ENCODE peak calls at places on chromosome 13, in six cellular contexts. V, P, M, U, R and S are unnamed samples. For H3K27me3, the result is how much of the 10 kb centered on the place peaks cover.

GRCh38 chr13:112469071-112469745 is 93.1 kb downstream of the SPACA7 start:
- DNase-seq in U (no peak), P (no peak), M (no peak), R (no peak), V (no peak), S (no peak)

GRCh38 chr13:111261326-111261725 is 59.1 kb upstream of the TEX29 start:
- DNase-seq in P (no peak), M (no peak), U (no peak), V (no peak), R (no peak), S (no peak)

GRCh38 chr13:108760129-108760528 is 130.7 kb downstream of the MYO16 start:
- DNase-seq in U (no peak), M (no peak), R (no peak), V (no peak), P (no peak), S (no peak)

GRCh38 chr13:44283598-44283997 is 90.0 kb upstream of the SERP2 start:
- DNase-seq in V (no peak), P (no peak), M (no peak), U (no peak), R (no peak), S (no peak)

GRCh38 chr13:55554741-55555140 is 1586.0 kb upstream of the PRR20A start:
- DNase-seq in M (no peak), V (no peak), R (no peak), P (no peak), U (no peak), S (no peak)

GRCh38 chr13:69970521-69970920 is 137.1 kb upstream of the ATXN8OS start:
- DNase-seq in U (no peak), M (no peak), R (no peak), V (no peak), P (peak), S (no peak)

GRCh38 chr13:20495087-20496023 is 30.3 kb downstream of the CRYL1 start:
- DNase-seq in P (peak), M (peak), U (no peak), R (peak), V (peak), S (peak)

GRCh38 chr13:25171517-25172302 is at the start of gene AMER2:
- DNase-seq in R (no peak), U (peak), V (no peak), P (no peak), M (peak), S (no peak)

GRCh38 chr13:44523176-44524017 is 52.7 kb downstream of the TSC22D1 start:
- DNase-seq in R (no peak), P (peak), M (no peak), V (no peak), U (no peak), S (no peak)

GRCh38 chr13:63367522-63368198 is 1952.0 kb upstream of the PCDH20 start:
- DNase-seq in M (no peak), V (no peak), R (no peak), U (no peak), P (no peak), S (no peak)

GRCh38 chr13:61608138-61608537 is 192.5 kb upstream of the PCDH20 start:
- DNase-seq in U (no peak), M (no peak), V (no peak), R (no peak), P (no peak), S (no peak)

GRCh38 chr13:112692104-112692503 is 2.3 kb downstream of the ATP11A start:
- DNase-seq in V (no peak), R (no peak), P (no peak), U (no peak), M (peak), S (no peak)

GRCh38 chr13:65783383-65783782 is 1446.8 kb downstream of the PCDH9 start:
- DNase-seq in P (no peak), M (no peak), V (no peak), U (no peak), R (no peak), S (no peak)

GRCh38 chr13:109254271-109254670 is 532.1 kb downstream of the IRS2 start:
- DNase-seq in M (no peak), V (no peak), R (no peak), U (no peak), P (no peak), S (no peak)

GRCh38 chr13:23513460-23513859 is 56.8 kb upstream of the TNFRSF19 start:
- DNase-seq in U (no peak), V (no peak), R (no peak), M (no peak), P (no peak), S (no peak)

GRCh38 chr13:64917566-64917965 is 2312.6 kb downstream of the PCDH9 start:
- DNase-seq in U (no peak), V (no peak), M (no peak), P (no peak), R (no peak), S (no peak)

GRCh38 chr13:107834268-107834667 is 381.1 kb downstream of the LIG4 start:
- DNase-seq in U (no peak), V (no peak), P (no peak), R (no peak), M (no peak), S (no peak)

GRCh38 chr13:113032291-113032690 is 63.3 kb downstream of the MCF2L start:
- DNase-seq in M (no peak), V (no peak), P (no peak), U (no peak), R (no peak), S (no peak)

GRCh38 chr13:101521371-101521770 is 68.9 kb downstream of the ITGBL1 start:
- DNase-seq in P (no peak), V (no peak), R (no peak), U (no peak), M (no peak), S (no peak)

GRCh38 chr13:79481685-79482052 is 714 bp downstream of the NDFIP2 start:
- DNase-seq in M (no peak), P (no peak), R (peak), U (no peak), V (peak), S (no peak)

GRCh38 chr13:100751826-100752225 is 77.2 kb upstream of the TMTC4 start:
- DNase-seq in U (no peak), R (no peak), P (no peak), V (no peak), M (peak), S (no peak)

GRCh38 chr13:100890645-100891044 is 216.1 kb upstream of the TMTC4 start:
- DNase-seq in U (no peak), V (no peak), P (no peak), M (no peak), R (no peak), S (no peak)

GRCh38 chr13:90402102-90402501 is 945.4 kb upstream of the MIR17HG start:
- DNase-seq in V (no peak), M (no peak), R (no peak), P (no peak), U (no peak), S (no peak)

GRCh38 chr13:60286707-60287106 is 110.3 kb upstream of the TDRD3 start:
- DNase-seq in P (no peak), M (no peak), U (no peak), R (no peak), V (no peak), S (no peak)

GRCh38 chr13:73129023-73129422 is 70.2 kb downstream of the KLF5 start:
- DNase-seq in V (no peak), M (no peak), U (no peak), R (no peak), P (no peak), S (no peak)

GRCh38 chr13:27774651-27775050 is 17.6 kb upstream of the GSX1 start:
- DNase-seq in P (no peak), M (no peak), R (no peak), U (no peak), V (no peak), S (no peak)

GRCh38 chr13:26896986-26897668 is 136.5 kb upstream of the GPR12 start:
- DNase-seq in M (no peak), R (no peak), V (no peak), P (no peak), U (no peak), S (no peak)

GRCh38 chr13:27176772-27177171 is 5.2 kb upstream of the USP12 start:
- DNase-seq in M (no peak), U (no peak), V (no peak), R (no peak), P (no peak), S (no peak)

GRCh38 chr13:33659894-33660293 is 158.1 kb upstream of the RFC3 start:
- DNase-seq in P (no peak), U (no peak), M (no peak), R (no peak), V (no peak), S (no peak)

GRCh38 chr13:73681015-73681414 is 453.2 kb downstream of the KLF12 start:
- DNase-seq in M (no peak), P (no peak), R (no peak), V (no peak), U (no peak), S (no peak)

GRCh38 chr13:111228262-111229144 is 91.9 kb upstream of the TEX29 start:
- DNase-seq in M (no peak), U (no peak), P (peak), R (no peak), V (no peak), S (no peak)

GRCh38 chr13:21212138-21212775 is 35.8 kb downstream of the MRPL57 start:
- DNase-seq in M (no peak), P (no peak), U (no peak), V (no peak), R (no peak), S (no peak)

GRCh38 chr13:79725841-79726240 is 244.9 kb downstream of the NDFIP2 start:
- DNase-seq in V (no peak), M (no peak), R (no peak), U (no peak), P (no peak), S (no peak)

GRCh38 chr13:25966086-25966485 is 85.7 kb downstream of the SHISA2 start:
- DNase-seq in M (no peak), V (no peak), P (peak), R (no peak), U (no peak), S (no peak)

GRCh38 chr13:33075996-33076395 is 59.8 kb downstream of the KL start:
- DNase-seq in U (no peak), V (no peak), M (no peak), R (no peak), P (no peak), S (no peak)

GRCh38 chr13:99237981-99238662 is 20.1 kb downstream of the GPR18 start:
- DNase-seq in V (no peak), M (no peak), P (no peak), R (no peak), U (no peak), S (no peak)

GRCh38 chr13:114055766-114056165 is 76.7 kb downstream of the RASA3 start:
- DNase-seq in M (peak), U (no peak), R (no peak), V (no peak), P (no peak), S (no peak)

GRCh38 chr13:114056205-114057013 is 76.0 kb downstream of the RASA3 start:
- DNase-seq in U (no peak), V (no peak), M (no peak), R (no peak), P (no peak), S (no peak)

GRCh38 chr13:114053026-114053425 is 79.2 kb upstream of the C13orf46 start:
- DNase-seq in U (no peak), R (no peak), P (peak), V (no peak), M (no peak), S (no peak)

GRCh38 chr13:114054269-114054668 is 78.2 kb downstream of the RASA3 start:
- DNase-seq in V (no peak), P (no peak), R (no peak), M (no peak), U (no peak), S (no peak)

GRCh38 chr13:114054830-114055439 is 77.5 kb downstream of the RASA3 start:
- DNase-seq in M (peak), V (no peak), U (no peak), P (no peak), R (no peak), S (no peak)
- H3K27ac ChIP-seq in M (peak), V (no peak), U (no peak), P (no peak), R (no peak), S (no peak)

DNA sequence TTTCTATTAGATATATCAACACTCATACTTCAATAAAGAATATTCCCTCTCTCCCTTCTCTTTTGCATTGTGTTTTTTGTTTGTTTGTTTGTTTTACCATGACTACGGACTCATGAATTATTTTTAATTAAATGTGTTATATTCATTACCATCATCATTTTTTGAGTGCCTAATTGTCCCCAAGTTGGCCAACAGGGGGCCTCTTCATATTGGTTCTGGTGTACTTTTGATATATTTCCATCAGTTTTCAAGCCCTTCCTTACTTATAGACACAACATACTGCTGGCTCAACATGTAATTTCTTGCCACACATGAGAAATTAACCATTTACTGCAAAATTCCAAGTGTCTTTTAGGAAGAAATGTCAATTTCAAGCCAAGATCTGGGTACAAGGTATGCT is 54.5 kb upstream of the GPC6 start:
- DNase-seq in V (no peak), U (no peak), P (no peak), M (no peak), R (no peak), S (no peak)
- TF ChIP-seq CTCF in V (no peak), U (no peak), P (peak), M (no peak), R (no peak), S (no peak)

DNA sequence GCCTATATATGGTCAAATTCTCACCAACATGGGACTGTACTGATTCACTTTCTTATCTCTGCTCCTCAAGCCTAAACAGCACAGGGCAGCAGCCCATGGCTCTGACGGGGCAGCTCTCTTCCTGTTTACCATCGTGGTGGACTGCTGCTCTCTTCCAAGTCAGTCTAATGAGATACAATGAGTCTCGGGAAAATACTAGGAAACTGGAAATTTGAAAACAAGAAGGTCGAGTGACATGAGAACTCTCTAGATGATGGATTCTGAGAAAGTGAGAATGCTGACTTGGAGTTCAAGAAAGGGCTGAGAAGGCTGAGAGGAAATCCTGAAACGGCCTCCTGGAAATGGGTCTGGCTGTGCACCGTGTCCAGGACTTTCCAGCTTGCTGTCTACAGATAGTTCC is 122.8 kb upstream of the ARGLU1 start:
- DNase-seq in P (no peak), U (no peak), R (no peak), V (no peak), M (no peak), S (no peak)
- H3K27me3 ChIP-seq in P (under half), U (under half), R (under half), V (under half), M (under half), S (under half)

DNA sequence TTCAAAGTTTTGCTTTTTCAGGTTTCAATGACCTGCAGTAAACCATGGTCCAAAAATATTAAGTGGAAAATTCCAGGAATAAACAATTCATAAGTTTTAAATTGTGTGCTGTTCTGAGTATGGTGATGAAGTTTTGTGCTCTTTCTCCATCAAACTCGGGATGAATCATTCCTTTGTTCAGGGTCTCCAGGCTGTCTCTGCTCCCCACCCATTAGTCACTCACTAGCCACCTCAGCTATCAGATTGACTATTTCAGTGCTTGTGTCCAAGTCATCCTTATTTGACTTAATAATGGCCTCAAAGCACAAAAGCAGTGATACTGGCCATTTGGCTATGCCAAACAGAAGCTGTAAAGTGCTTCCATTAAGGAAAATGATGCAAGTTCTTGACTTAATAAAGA is 1140.4 kb downstream of the EFNB2 start:
- DNase-seq in R (no peak), P (peak), M (no peak), U (no peak), V (no peak), S (no peak)
- H3K27ac ChIP-seq in R (no peak), P (no peak), M (no peak), U (no peak), V (no peak), S (no peak)